ENCODE peak calls at places on chromosomes 6 and 20, in seven cellular contexts. One of them, this sample, is unnamed.

GRCh38 chr6:163491901-163492300 is 77.4 kb downstream of the QKI start:
- DNase-seq in nephron progenitor cell: no peak
- DNase-seq in neural crest cell: no peak
- DNase-seq in fibroblast of mammary gland: no peak
- DNase-seq in choroid plexus epithelial cell: no peak
- DNase-seq in lower lobe of right lung: no peak
- DNase-seq in RWPE2: no peak
- DNase-seq in this sample: no peak

GRCh38 chr6:23301546-23301945 is 732.2 kb downstream of the HDGFL1 start:
- DNase-seq in lower lobe of right lung: no peak
- DNase-seq in nephron progenitor cell: no peak
- DNase-seq in fibroblast of mammary gland: peak
- DNase-seq in neural crest cell: no peak
- DNase-seq in choroid plexus epithelial cell: peak
- DNase-seq in RWPE2: no peak
- DNase-seq in this sample: no peak

GRCh38 chr6:99993533-99994251 is at the start of gene MCHR2:
- DNase-seq in RWPE2: no peak
- DNase-seq in neural crest cell: no peak
- DNase-seq in nephron progenitor cell: peak
- DNase-seq in choroid plexus epithelial cell: no peak
- DNase-seq in lower lobe of right lung: no peak
- DNase-seq in fibroblast of mammary gland: no peak
- DNase-seq in this sample: no peak

GRCh38 chr6:41770381-41771057 is 9.2 kb downstream of the FRS3 start:
- DNase-seq in nephron progenitor cell: no peak
- DNase-seq in fibroblast of mammary gland: no peak
- DNase-seq in neural crest cell: no peak
- DNase-seq in lower lobe of right lung: no peak
- DNase-seq in choroid plexus epithelial cell: no peak
- DNase-seq in RWPE2: no peak
- DNase-seq in this sample: no peak

GRCh38 chr20:59525500-59526241 is 78.7 kb upstream of the PHACTR3 start:
- DNase-seq in neural crest cell: peak
- DNase-seq in lower lobe of right lung: no peak
- DNase-seq in choroid plexus epithelial cell: peak
- DNase-seq in nephron progenitor cell: peak
- DNase-seq in RWPE2: peak
- DNase-seq in fibroblast of mammary gland: peak
- DNase-seq in this sample: no peak

GRCh38 chr20:23370873-23371272 is 8.9 kb downstream of the GZF1 start:
- DNase-seq in choroid plexus epithelial cell: no peak
- DNase-seq in fibroblast of mammary gland: no peak
- DNase-seq in nephron progenitor cell: no peak
- DNase-seq in neural crest cell: no peak
- DNase-seq in lower lobe of right lung: no peak
- DNase-seq in RWPE2: no peak
- DNase-seq in this sample: no peak

GRCh38 chr6:74879970-74880369 is 325.9 kb downstream of the COL12A1 start:
- DNase-seq in neural crest cell: no peak
- DNase-seq in RWPE2: no peak
- DNase-seq in fibroblast of mammary gland: peak
- DNase-seq in choroid plexus epithelial cell: peak
- DNase-seq in lower lobe of right lung: no peak
- DNase-seq in nephron progenitor cell: no peak
- DNase-seq in this sample: no peak

GRCh38 chr20:52992632-52993031 is 20.5 kb downstream of the TSHZ2 start:
- DNase-seq in lower lobe of right lung: no peak
- DNase-seq in RWPE2: no peak
- DNase-seq in nephron progenitor cell: no peak
- DNase-seq in neural crest cell: no peak
- DNase-seq in choroid plexus epithelial cell: no peak
- DNase-seq in fibroblast of mammary gland: peak
- DNase-seq in this sample: no peak

GRCh38 chr6:121594053-121594452 is 158.6 kb downstream of the GJA1 start:
- DNase-seq in lower lobe of right lung: no peak
- DNase-seq in neural crest cell: no peak
- DNase-seq in RWPE2: no peak
- DNase-seq in fibroblast of mammary gland: no peak
- DNase-seq in nephron progenitor cell: no peak
- DNase-seq in choroid plexus epithelial cell: no peak
- DNase-seq in this sample: no peak

GRCh38 chr20:37527638-37528441 is at the start of gene BLCAP:
- DNase-seq in nephron progenitor cell: peak
- DNase-seq in RWPE2: peak
- DNase-seq in neural crest cell: peak
- DNase-seq in choroid plexus epithelial cell: peak
- DNase-seq in lower lobe of right lung: peak
- DNase-seq in fibroblast of mammary gland: peak
- DNase-seq in this sample: peak

GRCh38 chr6:8943073-8943472 is 507.7 kb upstream of the SLC35B3 start:
- DNase-seq in neural crest cell: no peak
- DNase-seq in nephron progenitor cell: no peak
- DNase-seq in lower lobe of right lung: no peak
- DNase-seq in choroid plexus epithelial cell: no peak
- DNase-seq in fibroblast of mammary gland: no peak
- DNase-seq in RWPE2: no peak
- DNase-seq in this sample: no peak

GRCh38 chr6:157019733-157020132 is 242.6 kb downstream of the ARID1B start:
- DNase-seq in neural crest cell: no peak
- DNase-seq in fibroblast of mammary gland: peak
- DNase-seq in choroid plexus epithelial cell: peak
- DNase-seq in nephron progenitor cell: no peak
- DNase-seq in lower lobe of right lung: no peak
- DNase-seq in RWPE2: no peak
- DNase-seq in this sample: no peak

GRCh38 chr20:43731469-43731868 is 4.7 kb upstream of the GTSF1L start:
- DNase-seq in nephron progenitor cell: no peak
- DNase-seq in choroid plexus epithelial cell: peak
- DNase-seq in fibroblast of mammary gland: peak
- DNase-seq in neural crest cell: no peak
- DNase-seq in RWPE2: no peak
- DNase-seq in lower lobe of right lung: no peak
- DNase-seq in this sample: no peak

GRCh38 chr6:43916091-43916923 is 146.3 kb downstream of the VEGFA start:
- DNase-seq in neural crest cell: no peak
- DNase-seq in nephron progenitor cell: no peak
- DNase-seq in RWPE2: no peak
- DNase-seq in choroid plexus epithelial cell: no peak
- DNase-seq in fibroblast of mammary gland: peak
- DNase-seq in lower lobe of right lung: peak
- DNase-seq in this sample: no peak

GRCh38 chr6:34349226-34349625 is 43.2 kb downstream of the NUDT3 start:
- DNase-seq in neural crest cell: no peak
- DNase-seq in nephron progenitor cell: no peak
- DNase-seq in choroid plexus epithelial cell: no peak
- DNase-seq in fibroblast of mammary gland: peak
- DNase-seq in RWPE2: no peak
- DNase-seq in lower lobe of right lung: no peak
- DNase-seq in this sample: no peak

GRCh38 chr6:134063966-134064445 is 11.6 kb upstream of the SLC2A12 start:
- DNase-seq in choroid plexus epithelial cell: peak
- DNase-seq in RWPE2: no peak
- DNase-seq in lower lobe of right lung: no peak
- DNase-seq in fibroblast of mammary gland: peak
- DNase-seq in neural crest cell: peak
- DNase-seq in nephron progenitor cell: peak
- DNase-seq in this sample: no peak

DNA sequence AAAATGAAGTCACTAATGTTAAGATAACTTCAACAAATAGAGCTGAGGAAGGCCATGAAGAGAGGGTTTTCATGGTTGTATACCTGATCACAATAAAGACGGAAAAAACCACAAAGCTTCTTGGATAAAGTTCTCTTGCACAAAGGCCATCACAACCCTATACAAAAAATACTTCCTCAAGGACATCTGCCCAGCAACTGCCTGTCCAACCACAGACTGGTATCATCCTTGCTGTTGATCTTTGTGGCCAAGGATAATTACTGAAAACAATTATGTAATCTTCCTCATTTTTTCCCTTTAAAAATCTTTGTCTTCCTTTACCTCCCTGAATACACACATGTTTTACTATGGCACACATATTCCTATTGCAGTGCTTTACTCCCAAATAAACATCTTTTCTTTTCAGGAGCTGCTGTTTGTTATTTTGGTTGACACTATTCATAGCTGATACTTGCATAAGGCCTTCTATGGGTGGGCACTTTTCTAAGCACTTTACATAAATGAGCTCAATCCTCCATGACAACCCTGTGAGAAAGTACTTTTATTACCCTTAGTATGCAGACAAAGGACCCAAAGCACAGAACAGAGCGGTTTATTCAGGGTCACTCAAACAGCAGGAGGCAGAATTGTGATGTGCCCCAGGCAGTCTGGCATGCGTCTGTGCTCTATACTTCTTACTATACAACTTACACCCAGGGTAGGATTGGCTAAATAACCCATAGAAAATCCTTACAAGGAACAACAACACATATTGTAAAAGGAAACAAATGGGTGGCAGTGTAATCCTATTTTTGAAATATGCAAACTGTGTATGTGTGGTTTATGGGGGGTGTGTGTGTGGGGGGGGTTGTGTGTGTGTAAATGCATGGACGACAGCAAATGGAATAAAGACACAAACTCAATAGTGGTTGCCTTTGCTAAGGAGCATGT is 35.0 kb downstream of the SNRNP48 start:
- DNase-seq in lower lobe of right lung: no peak
- DNase-seq in fibroblast of mammary gland: no peak
- DNase-seq in choroid plexus epithelial cell: peak
- DNase-seq in nephron progenitor cell: no peak
- DNase-seq in RWPE2: no peak
- DNase-seq in neural crest cell: peak
- DNase-seq in this sample: no peak
- TF ChIP-seq CTCF in lower lobe of right lung: no peak
- TF ChIP-seq CTCF in fibroblast of mammary gland: no peak
- TF ChIP-seq CTCF in choroid plexus epithelial cell: no peak
- TF ChIP-seq CTCF in nephron progenitor cell: no peak
- TF ChIP-seq CTCF in RWPE2: peak
- TF ChIP-seq CTCF in neural crest cell: no peak
- TF ChIP-seq CTCF in this sample: no peak

DNA sequence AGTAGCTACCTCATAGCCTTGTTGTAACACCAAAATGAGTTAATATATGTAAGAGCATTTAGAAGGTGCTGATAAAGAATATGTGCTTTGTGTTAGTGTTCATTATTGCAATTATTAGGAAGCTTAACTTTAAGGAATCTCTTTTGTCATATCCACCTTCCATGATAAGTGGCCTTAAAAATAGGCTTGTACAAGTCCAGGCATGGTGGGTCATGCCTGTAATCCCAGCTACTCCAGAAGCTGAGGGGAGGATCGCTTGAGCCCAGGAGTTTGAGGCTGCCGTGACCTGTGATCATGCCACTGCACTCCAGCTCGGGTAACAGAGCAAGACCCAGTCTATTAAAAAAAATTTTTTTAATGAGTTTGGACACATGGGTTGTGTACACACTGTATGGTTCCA is 285.5 kb downstream of the ZFAND3 start:
- DNase-seq in fibroblast of mammary gland: no peak
- DNase-seq in choroid plexus epithelial cell: no peak
- DNase-seq in lower lobe of right lung: no peak
- DNase-seq in neural crest cell: no peak
- DNase-seq in RWPE2: no peak
- DNase-seq in nephron progenitor cell: no peak
- DNase-seq in this sample: no peak
- TF ChIP-seq CTCF in fibroblast of mammary gland: no peak
- TF ChIP-seq CTCF in choroid plexus epithelial cell: no peak
- TF ChIP-seq CTCF in lower lobe of right lung: no peak
- TF ChIP-seq CTCF in neural crest cell: no peak
- TF ChIP-seq CTCF in RWPE2: no peak
- TF ChIP-seq CTCF in nephron progenitor cell: no peak
- TF ChIP-seq CTCF in this sample: no peak

GRCh38 chr6:39791311-39791710 is 865 bp upstream of the DAAM2 start:
- DNase-seq in nephron progenitor cell: no peak
- DNase-seq in lower lobe of right lung: no peak
- DNase-seq in neural crest cell: no peak
- DNase-seq in fibroblast of mammary gland: peak
- DNase-seq in RWPE2: no peak
- DNase-seq in choroid plexus epithelial cell: no peak
- DNase-seq in this sample: no peak
- TF ChIP-seq CTCF in nephron progenitor cell: no peak
- TF ChIP-seq CTCF in lower lobe of right lung: no peak
- TF ChIP-seq CTCF in neural crest cell: no peak
- TF ChIP-seq CTCF in fibroblast of mammary gland: peak
- TF ChIP-seq CTCF in RWPE2: no peak
- TF ChIP-seq CTCF in choroid plexus epithelial cell: peak
- TF ChIP-seq CTCF in this sample: no peak

DNA sequence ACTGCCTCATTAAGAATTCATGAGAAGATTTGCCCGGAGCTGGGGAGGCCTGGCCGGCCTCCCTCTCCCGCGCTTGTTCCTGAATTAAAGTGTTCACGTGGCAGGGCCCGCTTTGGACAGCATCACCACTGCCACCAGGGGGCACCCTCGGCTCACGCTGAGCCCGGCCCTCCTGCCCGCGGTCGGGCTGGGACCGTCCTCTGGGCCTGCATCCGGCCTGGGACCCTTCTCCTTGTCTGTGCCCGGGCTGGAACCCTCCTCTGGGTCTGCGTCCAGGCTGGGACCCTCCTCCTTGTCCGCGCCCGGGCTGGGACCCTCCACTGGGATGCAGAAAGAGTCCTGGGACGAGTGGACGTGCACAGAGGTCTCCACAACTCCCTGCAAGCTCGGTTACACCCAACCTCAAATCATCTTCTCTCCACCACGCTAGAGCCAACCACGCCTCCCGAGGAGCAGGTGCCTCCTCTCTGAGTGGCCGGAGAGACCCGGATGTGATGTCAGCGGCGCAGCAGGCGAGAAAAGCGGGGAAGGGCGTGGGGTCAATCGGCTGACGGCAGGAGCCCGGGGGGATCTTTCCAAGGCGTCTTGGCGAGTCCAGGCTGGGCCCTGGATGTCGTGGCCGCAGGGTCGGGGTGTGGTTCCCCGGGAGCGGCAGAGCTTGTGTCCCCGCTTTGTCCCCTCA is 50.9 kb upstream of the DACT2 start:
- DNase-seq in nephron progenitor cell: peak
- DNase-seq in lower lobe of right lung: peak
- DNase-seq in fibroblast of mammary gland: peak
- DNase-seq in choroid plexus epithelial cell: peak
- DNase-seq in RWPE2: no peak
- DNase-seq in neural crest cell: peak
- DNase-seq in this sample: no peak
- TF ChIP-seq CTCF in nephron progenitor cell: peak
- TF ChIP-seq CTCF in lower lobe of right lung: peak
- TF ChIP-seq CTCF in fibroblast of mammary gland: peak
- TF ChIP-seq CTCF in choroid plexus epithelial cell: peak
- TF ChIP-seq CTCF in RWPE2: peak
- TF ChIP-seq CTCF in neural crest cell: peak
- TF ChIP-seq CTCF in this sample: peak

This sample was measured in CD14-positive monocyte.